ENCODE peak calls at places on chromosomes 3 and 15, in eight cellular contexts. One of them, this sample, is unnamed.

GRCh38 chr3:104947946-104948345 is 418.8 kb upstream of the ALCAM start:
- DNase-seq in astrocyte of the spinal cord: peak
- DNase-seq in HCT116: no peak
- DNase-seq in right atrium auricular region: no peak
- DNase-seq in MM.1S: no peak
- DNase-seq in fibroblast of pulmonary artery: peak
- DNase-seq in GM12865: no peak
- DNase-seq in GM23338: no peak
- DNase-seq in this sample: no peak

GRCh38 chr3:124834723-124835718 is 52.1 kb downstream of the ITGB5 start:
- DNase-seq in astrocyte of the spinal cord: peak
- DNase-seq in HCT116: peak
- DNase-seq in right atrium auricular region: peak
- DNase-seq in MM.1S: peak
- DNase-seq in fibroblast of pulmonary artery: peak
- DNase-seq in GM12865: peak
- DNase-seq in GM23338: peak
- DNase-seq in this sample: peak

GRCh38 chr3:152073267-152073666 is 195.5 kb upstream of the MBNL1 start:
- DNase-seq in astrocyte of the spinal cord: peak
- DNase-seq in HCT116: no peak
- DNase-seq in right atrium auricular region: no peak
- DNase-seq in MM.1S: no peak
- DNase-seq in fibroblast of pulmonary artery: peak
- DNase-seq in GM12865: no peak
- DNase-seq in GM23338: no peak
- DNase-seq in this sample: peak

GRCh38 chr15:78001656-78002055 is 75.9 kb downstream of the TBC1D2B start:
- DNase-seq in astrocyte of the spinal cord: no peak
- DNase-seq in HCT116: no peak
- DNase-seq in right atrium auricular region: no peak
- DNase-seq in MM.1S: no peak
- DNase-seq in fibroblast of pulmonary artery: no peak
- DNase-seq in GM12865: no peak
- DNase-seq in GM23338: no peak
- DNase-seq in this sample: no peak

GRCh38 chr15:85318048-85318731 is 62.2 kb upstream of the AKAP13 start:
- DNase-seq in astrocyte of the spinal cord: peak
- DNase-seq in HCT116: peak
- DNase-seq in right atrium auricular region: no peak
- DNase-seq in MM.1S: peak
- DNase-seq in fibroblast of pulmonary artery: peak
- DNase-seq in GM12865: peak
- DNase-seq in GM23338: no peak
- DNase-seq in this sample: peak

GRCh38 chr3:132279030-132279429 is 38.2 kb upstream of the ACP3 start:
- DNase-seq in astrocyte of the spinal cord: no peak
- DNase-seq in HCT116: no peak
- DNase-seq in right atrium auricular region: no peak
- DNase-seq in MM.1S: no peak
- DNase-seq in fibroblast of pulmonary artery: no peak
- DNase-seq in GM12865: no peak
- DNase-seq in GM23338: no peak
- DNase-seq in this sample: no peak

GRCh38 chr3:129560931-129561594 is 18.1 kb downstream of the H1-8 start:
- DNase-seq in astrocyte of the spinal cord: peak
- DNase-seq in HCT116: no peak
- DNase-seq in right atrium auricular region: peak
- DNase-seq in MM.1S: no peak
- DNase-seq in fibroblast of pulmonary artery: peak
- DNase-seq in GM12865: no peak
- DNase-seq in GM23338: no peak
- DNase-seq in this sample: peak

GRCh38 chr3:22960326-22960984 is 242.7 kb upstream of the UBE2E2 start:
- DNase-seq in astrocyte of the spinal cord: peak
- DNase-seq in HCT116: peak
- DNase-seq in right atrium auricular region: no peak
- DNase-seq in MM.1S: peak
- DNase-seq in fibroblast of pulmonary artery: peak
- DNase-seq in GM12865: peak
- DNase-seq in GM23338: peak
- DNase-seq in this sample: peak

GRCh38 chr3:149809694-149810093 is 3.3 kb upstream of the RNF13 start:
- DNase-seq in astrocyte of the spinal cord: no peak
- DNase-seq in HCT116: no peak
- DNase-seq in right atrium auricular region: no peak
- DNase-seq in MM.1S: no peak
- DNase-seq in fibroblast of pulmonary artery: no peak
- DNase-seq in GM12865: no peak
- DNase-seq in GM23338: no peak
- DNase-seq in this sample: no peak

GRCh38 chr15:35624881-35625280 is 78.9 kb upstream of the DPH6 start:
- DNase-seq in astrocyte of the spinal cord: peak
- DNase-seq in HCT116: no peak
- DNase-seq in right atrium auricular region: peak
- DNase-seq in MM.1S: no peak
- DNase-seq in fibroblast of pulmonary artery: peak
- DNase-seq in GM12865: no peak
- DNase-seq in GM23338: no peak
- DNase-seq in this sample: peak

GRCh38 chr3:62936626-62937254 is 61.5 kb upstream of the CADPS start:
- DNase-seq in astrocyte of the spinal cord: no peak
- DNase-seq in HCT116: no peak
- DNase-seq in right atrium auricular region: no peak
- DNase-seq in MM.1S: no peak
- DNase-seq in fibroblast of pulmonary artery: no peak
- DNase-seq in GM12865: no peak
- DNase-seq in GM23338: no peak
- DNase-seq in this sample: no peak

GRCh38 chr3:138113309-138113708 is 2.1 kb downstream of the DZIP1L start:
- DNase-seq in astrocyte of the spinal cord: peak
- DNase-seq in HCT116: peak
- DNase-seq in right atrium auricular region: no peak
- DNase-seq in MM.1S: no peak
- DNase-seq in fibroblast of pulmonary artery: no peak
- DNase-seq in GM12865: no peak
- DNase-seq in GM23338: peak
- DNase-seq in this sample: no peak

GRCh38 chr15:65076486-65077290 is at the start of gene KBTBD13:
- DNase-seq in astrocyte of the spinal cord: no peak
- DNase-seq in HCT116: no peak
- DNase-seq in right atrium auricular region: no peak
- DNase-seq in MM.1S: no peak
- DNase-seq in fibroblast of pulmonary artery: no peak
- DNase-seq in GM12865: no peak
- DNase-seq in GM23338: no peak
- DNase-seq in this sample: no peak

GRCh38 chr15:47496343-47497185 is 220.7 kb upstream of the SEMA6D start:
- DNase-seq in astrocyte of the spinal cord: no peak
- DNase-seq in HCT116: no peak
- DNase-seq in right atrium auricular region: no peak
- DNase-seq in MM.1S: no peak
- DNase-seq in fibroblast of pulmonary artery: no peak
- DNase-seq in GM12865: no peak
- DNase-seq in GM23338: peak
- DNase-seq in this sample: no peak

GRCh38 chr15:47505712-47506542 is 211.4 kb upstream of the SEMA6D start:
- DNase-seq in astrocyte of the spinal cord: peak
- DNase-seq in HCT116: no peak
- DNase-seq in right atrium auricular region: no peak
- DNase-seq in MM.1S: no peak
- DNase-seq in fibroblast of pulmonary artery: peak
- DNase-seq in GM12865: no peak
- DNase-seq in GM23338: no peak
- DNase-seq in this sample: peak

GRCh38 chr15:47503884-47504283 is 213.4 kb upstream of the SEMA6D start:
- DNase-seq in astrocyte of the spinal cord: no peak
- DNase-seq in HCT116: no peak
- DNase-seq in right atrium auricular region: no peak
- DNase-seq in MM.1S: no peak
- DNase-seq in fibroblast of pulmonary artery: no peak
- DNase-seq in GM12865: no peak
- DNase-seq in GM23338: no peak
- DNase-seq in this sample: no peak

GRCh38 chr15:47504624-47505256 is 212.6 kb upstream of the SEMA6D start:
- DNase-seq in astrocyte of the spinal cord: no peak
- DNase-seq in HCT116: no peak
- DNase-seq in right atrium auricular region: no peak
- DNase-seq in MM.1S: no peak
- DNase-seq in fibroblast of pulmonary artery: no peak
- DNase-seq in GM12865: no peak
- DNase-seq in GM23338: no peak
- DNase-seq in this sample: no peak

GRCh38 chr15:47500823-47501222 is 216.5 kb upstream of the SEMA6D start:
- DNase-seq in astrocyte of the spinal cord: no peak
- DNase-seq in HCT116: no peak
- DNase-seq in right atrium auricular region: no peak
- DNase-seq in MM.1S: no peak
- DNase-seq in fibroblast of pulmonary artery: no peak
- DNase-seq in GM12865: no peak
- DNase-seq in GM23338: peak
- DNase-seq in this sample: no peak
- TF ChIP-seq CTCF in astrocyte of the spinal cord: no peak
- TF ChIP-seq CTCF in HCT116: no peak
- TF ChIP-seq CTCF in right atrium auricular region: peak
- TF ChIP-seq CTCF in MM.1S: no peak
- TF ChIP-seq CTCF in fibroblast of pulmonary artery: no peak
- TF ChIP-seq CTCF in GM12865: no peak
- TF ChIP-seq CTCF in GM23338: peak
- TF ChIP-seq CTCF in this sample: no peak

GRCh38 chr15:51620647-51621046 is 1.9 kb downstream of the DMXL2 start:
- DNase-seq in astrocyte of the spinal cord: no peak
- DNase-seq in HCT116: no peak
- DNase-seq in right atrium auricular region: no peak
- DNase-seq in MM.1S: no peak
- DNase-seq in fibroblast of pulmonary artery: no peak
- DNase-seq in GM12865: peak
- DNase-seq in GM23338: no peak
- DNase-seq in this sample: no peak
- H3K4me3 ChIP-seq in astrocyte of the spinal cord: peak
- H3K4me3 ChIP-seq in HCT116: peak
- H3K4me3 ChIP-seq in right atrium auricular region: no peak
- H3K4me3 ChIP-seq in MM.1S: no peak
- H3K4me3 ChIP-seq in fibroblast of pulmonary artery: peak
- H3K4me3 ChIP-seq in GM12865: peak
- H3K4me3 ChIP-seq in GM23338: no peak
- H3K4me3 ChIP-seq in this sample: peak

GRCh38 chr3:172203522-172204258 is 164.3 kb downstream of the FNDC3B start:
- DNase-seq in astrocyte of the spinal cord: peak
- DNase-seq in HCT116: no peak
- DNase-seq in right atrium auricular region: no peak
- DNase-seq in MM.1S: no peak
- DNase-seq in fibroblast of pulmonary artery: no peak
- DNase-seq in GM12865: no peak
- DNase-seq in GM23338: no peak
- DNase-seq in this sample: no peak
- TF ChIP-seq CTCF in astrocyte of the spinal cord: no peak
- TF ChIP-seq CTCF in HCT116: no peak
- TF ChIP-seq CTCF in right atrium auricular region: no peak
- TF ChIP-seq CTCF in MM.1S: no peak
- TF ChIP-seq CTCF in fibroblast of pulmonary artery: no peak
- TF ChIP-seq CTCF in GM12865: no peak
- TF ChIP-seq CTCF in GM23338: no peak
- TF ChIP-seq CTCF in this sample: no peak

GRCh38 chr3:27646891-27647290 is 75.2 kb downstream of the EOMES start:
- DNase-seq in astrocyte of the spinal cord: no peak
- DNase-seq in HCT116: no peak
- DNase-seq in right atrium auricular region: no peak
- DNase-seq in MM.1S: no peak
- DNase-seq in fibroblast of pulmonary artery: no peak
- DNase-seq in GM12865: no peak
- DNase-seq in GM23338: no peak
- DNase-seq in this sample: no peak

GRCh38 chr3:27653803-27654558 is 68.1 kb downstream of the EOMES start:
- DNase-seq in astrocyte of the spinal cord: no peak
- DNase-seq in HCT116: no peak
- DNase-seq in right atrium auricular region: no peak
- DNase-seq in MM.1S: no peak
- DNase-seq in fibroblast of pulmonary artery: no peak
- DNase-seq in GM12865: no peak
- DNase-seq in GM23338: peak
- DNase-seq in this sample: no peak

GRCh38 chr3:27644936-27645335 is 77.2 kb downstream of the EOMES start:
- DNase-seq in astrocyte of the spinal cord: no peak
- DNase-seq in HCT116: no peak
- DNase-seq in right atrium auricular region: no peak
- DNase-seq in MM.1S: no peak
- DNase-seq in fibroblast of pulmonary artery: no peak
- DNase-seq in GM12865: no peak
- DNase-seq in GM23338: no peak
- DNase-seq in this sample: no peak

GRCh38 chr3:27643355-27643754 is 78.8 kb downstream of the EOMES start:
- DNase-seq in astrocyte of the spinal cord: no peak
- DNase-seq in HCT116: no peak
- DNase-seq in right atrium auricular region: no peak
- DNase-seq in MM.1S: no peak
- DNase-seq in fibroblast of pulmonary artery: no peak
- DNase-seq in GM12865: no peak
- DNase-seq in GM23338: no peak
- DNase-seq in this sample: no peak

DNA sequence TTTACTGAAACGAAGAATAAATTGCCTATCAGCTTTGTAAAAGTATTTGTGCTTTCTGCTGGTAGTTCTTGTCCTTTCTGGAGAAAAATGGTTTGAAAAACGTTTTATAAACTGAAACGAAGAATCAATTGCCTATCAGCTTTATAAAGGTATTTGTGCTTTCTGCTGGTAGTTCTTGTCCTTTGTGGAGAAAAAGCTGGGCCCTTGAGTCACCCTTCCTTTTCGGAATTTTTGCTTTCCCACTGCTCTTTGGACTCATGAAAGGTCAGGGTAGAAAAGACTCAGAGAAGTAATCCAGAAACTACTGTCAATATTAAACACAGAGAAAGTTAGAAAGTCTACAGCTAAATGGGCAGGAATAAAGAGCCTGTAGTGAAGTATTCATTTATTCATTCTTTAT is 72.8 kb downstream of the EOMES start:
- DNase-seq in astrocyte of the spinal cord: no peak
- DNase-seq in HCT116: no peak
- DNase-seq in right atrium auricular region: no peak
- DNase-seq in MM.1S: no peak
- DNase-seq in fibroblast of pulmonary artery: no peak
- DNase-seq in GM12865: no peak
- DNase-seq in GM23338: no peak
- DNase-seq in this sample: no peak
- H3K4me3 ChIP-seq in astrocyte of the spinal cord: no peak
- H3K4me3 ChIP-seq in HCT116: no peak
- H3K4me3 ChIP-seq in right atrium auricular region: no peak
- H3K4me3 ChIP-seq in MM.1S: no peak
- H3K4me3 ChIP-seq in fibroblast of pulmonary artery: no peak
- H3K4me3 ChIP-seq in GM12865: no peak
- H3K4me3 ChIP-seq in GM23338: no peak
- H3K4me3 ChIP-seq in this sample: no peak

GRCh38 chr3:158091526-158091925 is 14.7 kb downstream of the SHOX2 start:
- DNase-seq in astrocyte of the spinal cord: peak
- DNase-seq in HCT116: no peak
- DNase-seq in right atrium auricular region: no peak
- DNase-seq in MM.1S: no peak
- DNase-seq in fibroblast of pulmonary artery: peak
- DNase-seq in GM12865: no peak
- DNase-seq in GM23338: peak
- DNase-seq in this sample: peak
- TF ChIP-seq CTCF in astrocyte of the spinal cord: peak
- TF ChIP-seq CTCF in HCT116: no peak
- TF ChIP-seq CTCF in right atrium auricular region: no peak
- TF ChIP-seq CTCF in MM.1S: no peak
- TF ChIP-seq CTCF in fibroblast of pulmonary artery: peak
- TF ChIP-seq CTCF in GM12865: no peak
- TF ChIP-seq CTCF in GM23338: peak
- TF ChIP-seq CTCF in this sample: peak